ENCODE peak calls at places on chromosomes 7 and 10, in ten cellular contexts. One of them, this sample, is unnamed.

GRCh38 chr7:3425087-3425486 is 124.0 kb downstream of the SDK1 start:
- DNase-seq in cardiac muscle cell: no peak
- DNase-seq in colonic mucosa: no peak
- DNase-seq in foreskin fibroblast: no peak
- DNase-seq in OCI-LY7: no peak
- DNase-seq in lower lobe of right lung: no peak
- DNase-seq in RWPE1: no peak
- DNase-seq in coronary artery: no peak
- DNase-seq in A549: no peak
- DNase-seq in fibroblast of lung: no peak
- DNase-seq in this sample: no peak

GRCh38 chr7:140484479-140484878 is 5.2 kb upstream of the MKRN1 start:
- DNase-seq in colonic mucosa: no peak
- DNase-seq in OCI-LY7: no peak
- DNase-seq in RWPE1: no peak
- DNase-seq in fibroblast of lung: no peak
- DNase-seq in coronary artery: no peak
- DNase-seq in lower lobe of right lung: no peak
- DNase-seq in cardiac muscle cell: no peak
- DNase-seq in A549: no peak
- DNase-seq in foreskin fibroblast: no peak
- DNase-seq in this sample: no peak

GRCh38 chr7:136023134-136023869 is 46.1 kb upstream of the MTPN start:
- DNase-seq in A549: no peak
- DNase-seq in cardiac muscle cell: no peak
- DNase-seq in colonic mucosa: no peak
- DNase-seq in coronary artery: no peak
- DNase-seq in RWPE1: no peak
- DNase-seq in fibroblast of lung: no peak
- DNase-seq in OCI-LY7: no peak
- DNase-seq in foreskin fibroblast: no peak
- DNase-seq in lower lobe of right lung: no peak
- DNase-seq in this sample: no peak

GRCh38 chr7:117127585-117128168 is 174.4 kb downstream of the ST7 start:
- DNase-seq in cardiac muscle cell: peak
- DNase-seq in lower lobe of right lung: no peak
- DNase-seq in foreskin fibroblast: peak
- DNase-seq in fibroblast of lung: peak
- DNase-seq in colonic mucosa: peak
- DNase-seq in A549: no peak
- DNase-seq in coronary artery: no peak
- DNase-seq in OCI-LY7: peak
- DNase-seq in RWPE1: peak
- DNase-seq in this sample: no peak

GRCh38 chr10:94133239-94133638 is 139.5 kb downstream of the PLCE1 start:
- DNase-seq in A549: no peak
- DNase-seq in coronary artery: no peak
- DNase-seq in colonic mucosa: no peak
- DNase-seq in OCI-LY7: no peak
- DNase-seq in RWPE1: no peak
- DNase-seq in cardiac muscle cell: no peak
- DNase-seq in foreskin fibroblast: no peak
- DNase-seq in fibroblast of lung: no peak
- DNase-seq in lower lobe of right lung: no peak
- DNase-seq in this sample: no peak

GRCh38 chr10:61943699-61944444 is 42.4 kb downstream of the ARID5B start:
- DNase-seq in fibroblast of lung: peak
- DNase-seq in coronary artery: no peak
- DNase-seq in lower lobe of right lung: no peak
- DNase-seq in colonic mucosa: no peak
- DNase-seq in foreskin fibroblast: no peak
- DNase-seq in RWPE1: peak
- DNase-seq in cardiac muscle cell: no peak
- DNase-seq in A549: no peak
- DNase-seq in OCI-LY7: peak
- DNase-seq in this sample: no peak

GRCh38 chr7:23598321-23598720 is 1.1 kb downstream of the CCDC126 start:
- DNase-seq in RWPE1: peak
- DNase-seq in foreskin fibroblast: no peak
- DNase-seq in cardiac muscle cell: no peak
- DNase-seq in OCI-LY7: no peak
- DNase-seq in coronary artery: no peak
- DNase-seq in lower lobe of right lung: no peak
- DNase-seq in fibroblast of lung: no peak
- DNase-seq in colonic mucosa: no peak
- DNase-seq in A549: no peak
- DNase-seq in this sample: no peak

GRCh38 chr10:34555653-34556052 is 259.4 kb downstream of the PARD3 start:
- DNase-seq in foreskin fibroblast: no peak
- DNase-seq in coronary artery: no peak
- DNase-seq in fibroblast of lung: no peak
- DNase-seq in lower lobe of right lung: no peak
- DNase-seq in colonic mucosa: no peak
- DNase-seq in OCI-LY7: no peak
- DNase-seq in cardiac muscle cell: no peak
- DNase-seq in A549: peak
- DNase-seq in RWPE1: no peak
- DNase-seq in this sample: no peak

GRCh38 chr7:150994838-150995510 is 4.2 kb downstream of the NOS3 start:
- DNase-seq in RWPE1: no peak
- DNase-seq in colonic mucosa: no peak
- DNase-seq in lower lobe of right lung: no peak
- DNase-seq in foreskin fibroblast: no peak
- DNase-seq in OCI-LY7: no peak
- DNase-seq in fibroblast of lung: no peak
- DNase-seq in A549: no peak
- DNase-seq in coronary artery: no peak
- DNase-seq in cardiac muscle cell: no peak
- DNase-seq in this sample: no peak

GRCh38 chr10:28604567-28605536 is 71.9 kb downstream of the WAC start:
- DNase-seq in lower lobe of right lung: no peak
- DNase-seq in OCI-LY7: no peak
- DNase-seq in fibroblast of lung: no peak
- DNase-seq in colonic mucosa: no peak
- DNase-seq in coronary artery: no peak
- DNase-seq in A549: no peak
- DNase-seq in foreskin fibroblast: no peak
- DNase-seq in RWPE1: no peak
- DNase-seq in cardiac muscle cell: no peak
- DNase-seq in this sample: no peak

GRCh38 chr10:114684822-114685209 is 26.7 kb upstream of the ABLIM1 start:
- DNase-seq in RWPE1: peak
- DNase-seq in coronary artery: no peak
- DNase-seq in cardiac muscle cell: no peak
- DNase-seq in colonic mucosa: peak
- DNase-seq in A549: peak
- DNase-seq in OCI-LY7: no peak
- DNase-seq in lower lobe of right lung: no peak
- DNase-seq in fibroblast of lung: peak
- DNase-seq in foreskin fibroblast: peak
- DNase-seq in this sample: no peak

GRCh38 chr7:23109470-23109869 is 3.9 kb downstream of the KLHL7 start:
- DNase-seq in foreskin fibroblast: no peak
- DNase-seq in lower lobe of right lung: no peak
- DNase-seq in OCI-LY7: no peak
- DNase-seq in colonic mucosa: no peak
- DNase-seq in A549: no peak
- DNase-seq in RWPE1: no peak
- DNase-seq in coronary artery: no peak
- DNase-seq in cardiac muscle cell: no peak
- DNase-seq in fibroblast of lung: no peak
- DNase-seq in this sample: no peak

GRCh38 chr7:120272896-120273475 is at the start of gene KCND2:
- DNase-seq in colonic mucosa: no peak
- DNase-seq in A549: no peak
- DNase-seq in RWPE1: peak
- DNase-seq in OCI-LY7: no peak
- DNase-seq in lower lobe of right lung: no peak
- DNase-seq in fibroblast of lung: peak
- DNase-seq in cardiac muscle cell: peak
- DNase-seq in coronary artery: peak
- DNase-seq in foreskin fibroblast: no peak
- DNase-seq in this sample: peak

GRCh38 chr10:132493246-132493755 is 44.3 kb upstream of the INPP5A start:
- DNase-seq in RWPE1: no peak
- DNase-seq in colonic mucosa: no peak
- DNase-seq in coronary artery: no peak
- DNase-seq in foreskin fibroblast: no peak
- DNase-seq in fibroblast of lung: no peak
- DNase-seq in OCI-LY7: no peak
- DNase-seq in cardiac muscle cell: no peak
- DNase-seq in A549: no peak
- DNase-seq in lower lobe of right lung: peak
- DNase-seq in this sample: no peak

GRCh38 chr10:104483582-104483981 is 129.9 kb downstream of the CFAP58 start:
- DNase-seq in A549: no peak
- DNase-seq in cardiac muscle cell: no peak
- DNase-seq in RWPE1: no peak
- DNase-seq in coronary artery: no peak
- DNase-seq in colonic mucosa: no peak
- DNase-seq in lower lobe of right lung: no peak
- DNase-seq in OCI-LY7: no peak
- DNase-seq in foreskin fibroblast: no peak
- DNase-seq in fibroblast of lung: no peak
- DNase-seq in this sample: no peak

GRCh38 chr10:29634764-29635625 is at the start of gene SVIL:
- DNase-seq in RWPE1: peak
- DNase-seq in A549: no peak
- DNase-seq in foreskin fibroblast: peak
- DNase-seq in coronary artery: peak
- DNase-seq in colonic mucosa: peak
- DNase-seq in fibroblast of lung: peak
- DNase-seq in OCI-LY7: no peak
- DNase-seq in cardiac muscle cell: peak
- DNase-seq in lower lobe of right lung: peak
- DNase-seq in this sample: no peak
- TF ChIP-seq CTCF in RWPE1: no peak
- TF ChIP-seq CTCF in A549: no peak
- TF ChIP-seq CTCF in foreskin fibroblast: no peak
- TF ChIP-seq CTCF in coronary artery: no peak
- TF ChIP-seq CTCF in colonic mucosa: no peak
- TF ChIP-seq CTCF in fibroblast of lung: no peak
- TF ChIP-seq CTCF in OCI-LY7: no peak
- TF ChIP-seq CTCF in cardiac muscle cell: no peak
- TF ChIP-seq CTCF in lower lobe of right lung: no peak
- TF ChIP-seq CTCF in this sample: no peak

GRCh38 chr10:48309711-48310226 is 3.3 kb downstream of the MAPK8 start:
- DNase-seq in RWPE1: peak
- DNase-seq in lower lobe of right lung: no peak
- DNase-seq in coronary artery: no peak
- DNase-seq in cardiac muscle cell: no peak
- DNase-seq in fibroblast of lung: peak
- DNase-seq in foreskin fibroblast: peak
- DNase-seq in OCI-LY7: peak
- DNase-seq in colonic mucosa: no peak
- DNase-seq in A549: peak
- DNase-seq in this sample: no peak
- TF ChIP-seq CTCF in RWPE1: peak
- TF ChIP-seq CTCF in lower lobe of right lung: no peak
- TF ChIP-seq CTCF in coronary artery: no peak
- TF ChIP-seq CTCF in cardiac muscle cell: peak
- TF ChIP-seq CTCF in fibroblast of lung: no peak
- TF ChIP-seq CTCF in foreskin fibroblast: no peak
- TF ChIP-seq CTCF in OCI-LY7: peak
- TF ChIP-seq CTCF in colonic mucosa: peak
- TF ChIP-seq CTCF in A549: peak
- TF ChIP-seq CTCF in this sample: no peak

GRCh38 chr10:75593690-75594556 is 162.5 kb downstream of the LRMDA start:
- DNase-seq in RWPE1: no peak
- DNase-seq in fibroblast of lung: no peak
- DNase-seq in A549: no peak
- DNase-seq in cardiac muscle cell: no peak
- DNase-seq in OCI-LY7: no peak
- DNase-seq in colonic mucosa: no peak
- DNase-seq in coronary artery: no peak
- DNase-seq in lower lobe of right lung: no peak
- DNase-seq in foreskin fibroblast: no peak
- DNase-seq in this sample: no peak
- TF ChIP-seq CTCF in RWPE1: no peak
- TF ChIP-seq CTCF in fibroblast of lung: no peak
- TF ChIP-seq CTCF in A549: peak
- TF ChIP-seq CTCF in cardiac muscle cell: no peak
- TF ChIP-seq CTCF in OCI-LY7: peak
- TF ChIP-seq CTCF in colonic mucosa: no peak
- TF ChIP-seq CTCF in coronary artery: no peak
- TF ChIP-seq CTCF in lower lobe of right lung: peak
- TF ChIP-seq CTCF in foreskin fibroblast: no peak
- TF ChIP-seq CTCF in this sample: peak

GRCh38 chr7:98078197-98078870 is 28.3 kb upstream of the LMTK2 start:
- DNase-seq in OCI-LY7: no peak
- DNase-seq in fibroblast of lung: no peak
- DNase-seq in A549: no peak
- DNase-seq in coronary artery: no peak
- DNase-seq in RWPE1: no peak
- DNase-seq in cardiac muscle cell: no peak
- DNase-seq in foreskin fibroblast: no peak
- DNase-seq in lower lobe of right lung: no peak
- DNase-seq in colonic mucosa: no peak
- DNase-seq in this sample: no peak
- TF ChIP-seq CTCF in OCI-LY7: no peak
- TF ChIP-seq CTCF in fibroblast of lung: no peak
- TF ChIP-seq CTCF in A549: no peak
- TF ChIP-seq CTCF in coronary artery: no peak
- TF ChIP-seq CTCF in RWPE1: no peak
- TF ChIP-seq CTCF in cardiac muscle cell: no peak
- TF ChIP-seq CTCF in foreskin fibroblast: no peak
- TF ChIP-seq CTCF in lower lobe of right lung: no peak
- TF ChIP-seq CTCF in colonic mucosa: no peak
- TF ChIP-seq CTCF in this sample: no peak

DNA sequence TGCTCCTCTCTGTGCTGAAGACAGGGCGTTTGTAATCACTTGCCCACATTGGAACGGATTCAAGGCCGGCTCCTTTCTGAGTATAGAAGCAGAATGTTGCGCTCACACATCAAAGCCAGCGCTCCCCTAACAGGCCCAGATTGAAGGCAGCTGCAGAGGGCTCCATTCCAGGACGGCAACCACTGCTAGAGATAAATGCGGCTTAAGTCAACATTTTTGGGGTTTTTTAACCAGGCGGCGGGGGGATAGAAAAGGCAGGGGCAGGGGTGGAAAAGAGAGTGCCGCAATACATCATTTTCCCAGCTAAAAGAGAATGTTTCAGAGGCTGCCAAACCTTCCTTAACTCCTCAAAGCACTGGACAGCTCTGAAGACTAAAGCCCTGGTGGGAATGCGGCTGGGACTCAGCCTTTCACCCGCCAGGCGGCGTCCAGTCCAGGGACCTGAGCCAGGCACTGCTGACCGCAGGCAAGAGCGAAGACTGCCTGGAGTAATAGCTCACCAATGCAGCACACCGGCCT is 189.6 kb downstream of the TNS3 start:
- DNase-seq in A549: no peak
- DNase-seq in RWPE1: no peak
- DNase-seq in foreskin fibroblast: peak
- DNase-seq in colonic mucosa: no peak
- DNase-seq in OCI-LY7: no peak
- DNase-seq in cardiac muscle cell: no peak
- DNase-seq in fibroblast of lung: peak
- DNase-seq in lower lobe of right lung: no peak
- DNase-seq in coronary artery: peak
- DNase-seq in this sample: peak
- TF ChIP-seq CTCF in A549: no peak
- TF ChIP-seq CTCF in RWPE1: no peak
- TF ChIP-seq CTCF in foreskin fibroblast: peak
- TF ChIP-seq CTCF in colonic mucosa: no peak
- TF ChIP-seq CTCF in OCI-LY7: no peak
- TF ChIP-seq CTCF in cardiac muscle cell: peak
- TF ChIP-seq CTCF in fibroblast of lung: peak
- TF ChIP-seq CTCF in lower lobe of right lung: peak
- TF ChIP-seq CTCF in coronary artery: peak
- TF ChIP-seq CTCF in this sample: no peak

GRCh38 chr7:29684787-29685650 is 121.3 kb upstream of the WIPF3 start:
- DNase-seq in OCI-LY7: peak
- DNase-seq in colonic mucosa: peak
- DNase-seq in cardiac muscle cell: peak
- DNase-seq in foreskin fibroblast: peak
- DNase-seq in A549: peak
- DNase-seq in coronary artery: peak
- DNase-seq in fibroblast of lung: peak
- DNase-seq in RWPE1: peak
- DNase-seq in lower lobe of right lung: peak
- DNase-seq in this sample: peak
- TF ChIP-seq CTCF in OCI-LY7: no peak
- TF ChIP-seq CTCF in colonic mucosa: no peak
- TF ChIP-seq CTCF in cardiac muscle cell: no peak
- TF ChIP-seq CTCF in foreskin fibroblast: no peak
- TF ChIP-seq CTCF in A549: no peak
- TF ChIP-seq CTCF in coronary artery: no peak
- TF ChIP-seq CTCF in fibroblast of lung: no peak
- TF ChIP-seq CTCF in RWPE1: no peak
- TF ChIP-seq CTCF in lower lobe of right lung: no peak
- TF ChIP-seq CTCF in this sample: no peak

This sample was measured in mesothelial cell of epicardium.